ENCODE peak calls at places on chromosomes 4 and X, in four cellular contexts. R, F, G and V are unnamed samples.

GRCh38 chr4:87122252-87122651 is 98.2 kb downstream of the KLHL8 start:
- DNase-seq in R (no peak), F (no peak), G (no peak), V (no peak)

GRCh38 chrX:139762400-139763183 is 54.6 kb upstream of the MCF2 start:
- DNase-seq in R (no peak), F (no peak), G (peak; percentile 11), V (no peak)

GRCh38 chr4:104488151-104488550 is 6.5 kb downstream of the CXXC4 start:
- DNase-seq in R (no peak), F (peak; percentile 24), G (no peak), V (no peak)

GRCh38 chr4:56641494-56642051 is 39.5 kb downstream of the HOPX start:
- DNase-seq in R (no peak), F (no peak), G (peak; percentile 81), V (no peak)

GRCh38 chr4:85697864-85698263 is 222.9 kb downstream of the ARHGAP24 start:
- DNase-seq in R (no peak), F (no peak), G (no peak), V (no peak)

GRCh38 chr4:165384608-165385007 is 5.8 kb downstream of the CPE start:
- DNase-seq in R (no peak), F (no peak), G (no peak), V (no peak)

GRCh38 chr4:766152-766515 is 59.8 kb downstream of the CPLX1 start:
- DNase-seq in R (no peak), F (no peak), G (peak; percentile 46), V (peak; percentile 62)

GRCh38 chr4:22473268-22473667 is 42.6 kb downstream of the ADGRA3 start:
- DNase-seq in R (no peak), F (no peak), G (peak; percentile 66), V (no peak)

GRCh38 chr4:115234405-115235093 is 121.1 kb upstream of the NDST4 start:
- DNase-seq in R (no peak), F (peak; percentile 32), G (no peak), V (no peak)

GRCh38 chrX:150616179-150616862 is 47.9 kb downstream of the MTM1 start:
- DNase-seq in R (no peak), F (no peak), G (no peak), V (peak; percentile 16)

GRCh38 chr4:158051401-158052235 is 121.2 kb downstream of the GASK1B start:
- DNase-seq in R (no peak), F (no peak), G (peak; percentile 93), V (no peak)

GRCh38 chrX:7706032-7706431 is 136.9 kb upstream of the VCX start:
- DNase-seq in R (no peak), F (no peak), G (no peak), V (no peak)

GRCh38 chr4:123244233-123244632 is 152.4 kb upstream of the SPRY1 start:
- DNase-seq in R (no peak), F (no peak), G (peak; percentile 34), V (no peak)

GRCh38 chrX:148298737-148299136 is 201.7 kb upstream of the AFF2 start:
- DNase-seq in R (no peak), F (no peak), G (no peak), V (no peak)

GRCh38 chr4:158914178-158914577 is 145.4 kb downstream of the FNIP2 start:
- DNase-seq in R (no peak), F (no peak), G (peak; percentile 64), V (no peak)

GRCh38 chrX:119236599-119237525 is 777 bp downstream of the PGRMC1 start:
- DNase-seq in R (peak; percentile 45), F (peak; percentile 59), G (peak; percentile 46), V (peak; percentile 46)

GRCh38 chr4:77385124-77385969 is 220.3 kb upstream of the CXCL13 start:
- DNase-seq in R (peak; percentile 73), F (peak; percentile 73), G (peak; percentile 69), V (peak; percentile 28)

GRCh38 chr4:125316781-125317525 is 2.2 kb downstream of the FAT4 start:
- DNase-seq in R (peak; percentile 76), F (peak; percentile 41), G (peak; percentile 23), V (peak; percentile 57)

GRCh38 chr4:184807797-184808718 is 17.7 kb downstream of the ACSL1 start:
- DNase-seq in R (peak; percentile 65), F (peak; percentile 41), G (peak; percentile 76), V (peak; percentile 82)

GRCh38 chr4:81085291-81085690 is 54.8 kb downstream of the BMP3 start:
- DNase-seq in R (no peak), F (no peak), G (no peak), V (no peak)

GRCh38 chr4:25088342-25088952 is 57.7 kb upstream of the LGI2 start:
- DNase-seq in R (no peak), F (peak; percentile 71), G (peak; percentile 17), V (peak; percentile 38)

GRCh38 chr4:153014460-153014859 is 78.3 kb downstream of the FHDC1 start:
- DNase-seq in R (no peak), F (no peak), G (peak; percentile 24), V (no peak)

GRCh38 chrX:106791495-106791894 is 11.0 kb upstream of the TBC1D8B start:
- DNase-seq in R (no peak), F (peak; percentile 6), G (no peak), V (no peak)

GRCh38 chr4:71487324-71487677 is 148.5 kb downstream of the SLC4A4 start:
- DNase-seq in R (no peak), F (peak; percentile 50), G (no peak), V (peak; percentile 0)

GRCh38 chr4:181760560-181760959 is 482.6 kb upstream of the TENM3 start:
- DNase-seq in R (no peak), F (no peak), G (no peak), V (no peak)

GRCh38 chr4:108926058-108926457 is 163.2 kb upstream of the ETNPPL start:
- DNase-seq in R (no peak), F (no peak), G (peak; percentile 8), V (no peak)

GRCh38 chrX:40938418-40938817 is 146.8 kb upstream of the USP9X start:
- DNase-seq in R (no peak), F (no peak), G (peak; percentile 64), V (no peak)

GRCh38 chrX:132858018-132858417 is 100.4 kb downstream of the HS6ST2 start:
- DNase-seq in R (no peak), F (no peak), G (peak; percentile 6), V (no peak)

GRCh38 chr4:103904126-103904525 is 184.3 kb upstream of the TACR3 start:
- DNase-seq in R (no peak), F (no peak), G (no peak), V (no peak)

GRCh38 chr4:73731968-73732610 is 8.3 kb upstream of the CXCL8 start:
- DNase-seq in R (no peak), F (no peak), G (no peak), V (no peak)

GRCh38 chr4:85720736-85721135 is 245.8 kb downstream of the ARHGAP24 start:
- DNase-seq in R (no peak), F (no peak), G (peak; percentile 53), V (no peak)

GRCh38 chrX:129510331-129510730 is 13.0 kb downstream of the SMARCA1 start:
- DNase-seq in R (no peak), F (no peak), G (no peak), V (no peak)

GRCh38 chr4:48196758-48197504 is 62.9 kb upstream of the TXK start:
- DNase-seq in R (no peak), F (no peak), G (no peak), V (no peak)
- H3K4me3 ChIP-seq in R (no peak overlapping the region), F (no peak overlapping the region), G (no peak overlapping the region), V (no peak overlapping the region)

DNA sequence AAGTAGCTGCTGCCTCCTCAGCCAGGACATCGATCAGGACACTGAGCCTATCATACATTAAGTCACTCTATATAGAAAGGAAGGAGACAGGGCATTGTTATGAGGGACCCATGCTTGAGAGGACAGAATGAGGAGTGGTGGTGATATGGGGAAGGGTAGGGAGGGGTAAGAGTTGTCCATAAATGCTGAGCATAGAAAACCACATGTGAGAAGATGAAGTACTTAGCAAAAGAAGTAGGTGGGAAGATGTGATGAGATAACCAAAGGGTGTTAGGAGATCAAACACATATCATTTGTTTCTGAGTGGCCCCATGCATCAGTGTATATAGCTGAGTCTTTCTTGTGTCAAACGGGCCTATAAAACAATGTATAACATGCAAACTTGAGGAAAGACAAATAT is 84.1 kb downstream of the DGKK start:
- DNase-seq in R (no peak), F (no peak), G (no peak), V (no peak)
- H3K27me3 ChIP-seq in R (no peaks in the 10 kb centered on the region), F (no peaks in the 10 kb centered on the region), G (no peaks in the 10 kb centered on the region), V (no peaks in the 10 kb centered on the region)

DNA sequence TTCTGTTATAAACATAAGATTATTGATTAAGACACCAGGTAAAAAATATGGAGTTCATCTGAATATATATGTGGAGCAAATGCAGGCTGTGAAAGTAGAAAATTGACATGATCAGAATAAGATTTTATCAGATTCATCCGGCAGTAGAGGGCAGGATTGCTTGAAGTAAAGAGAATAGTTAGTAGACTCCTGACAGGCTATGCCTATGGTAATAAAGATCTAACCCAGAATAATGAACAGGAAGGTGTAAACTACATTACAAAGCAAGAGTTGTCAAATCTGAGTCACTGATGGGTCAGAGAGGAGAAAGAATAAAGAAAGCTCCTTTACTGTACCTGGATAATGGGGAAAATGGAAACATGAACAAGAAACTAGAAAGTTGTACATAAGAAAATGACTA is 20.8 kb upstream of the TMEM184C start:
- DNase-seq in R (no peak), F (no peak), G (no peak), V (no peak)
- H3K4me3 ChIP-seq in R (no peak overlapping the region), F (no peak overlapping the region), G (no peak overlapping the region), V (no peak overlapping the region)

GRCh38 chrX:153516055-153516454 is 1.4 kb upstream of the ATP2B3 start:
- DNase-seq in R (no peak), F (no peak), G (no peak), V (no peak)
- H3K27me3 ChIP-seq in R (peaks cover 30% of the 10 kb centered on the region), F (peaks cover 57% of the 10 kb centered on the region), G (peaks cover 13% of the 10 kb centered on the region), V (peaks cover 28% of the 10 kb centered on the region)

DNA sequence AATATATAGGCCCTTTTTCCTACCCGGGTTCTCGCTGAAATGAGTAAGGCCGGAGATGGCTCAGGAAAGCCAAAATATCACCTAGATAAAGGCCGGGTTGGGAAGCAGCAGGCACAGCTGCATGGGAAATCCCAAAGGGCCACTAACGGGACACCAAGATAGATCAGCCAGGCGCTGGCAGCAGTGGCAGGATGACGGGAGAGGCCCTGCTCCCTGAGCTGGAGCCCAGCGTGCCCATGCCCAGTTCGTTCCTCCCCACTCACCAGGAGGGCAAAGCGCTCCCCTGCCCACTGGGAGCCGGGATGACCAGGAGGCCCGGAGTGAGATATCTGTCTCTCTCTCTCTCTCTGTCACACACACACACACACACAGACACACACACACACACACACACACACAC is 109.8 kb downstream of the DCTD start:
- DNase-seq in R (no peak), F (no peak), G (peak; percentile 1), V (peak; percentile 63)
- H3K4me3 ChIP-seq in R (peak overlapping the region; percentile 73), F (no peak overlapping the region), G (no peak overlapping the region), V (peak overlapping the region; percentile 45)

GRCh38 chr4:15794432-15794831 is 16.3 kb downstream of the CD38 start:
- DNase-seq in R (no peak), F (no peak), G (no peak), V (no peak)
- H3K27me3 ChIP-seq in R (no peaks in the 10 kb centered on the region), F (no peaks in the 10 kb centered on the region), G (no peaks in the 10 kb centered on the region), V (no peaks in the 10 kb centered on the region)

GRCh38 chr4:38003628-38004027 is 43.4 kb downstream of the PTTG2 start:
- DNase-seq in R (no peak), F (no peak), G (no peak), V (no peak)

GRCh38 chr4:38005637-38006036 is 45.4 kb downstream of the PTTG2 start:
- DNase-seq in R (no peak), F (no peak), G (no peak), V (no peak)

GRCh38 chr4:38004062-38004461 is 43.9 kb downstream of the PTTG2 start:
- DNase-seq in R (no peak), F (no peak), G (peak; percentile 37), V (no peak)

GRCh38 chr4:38003102-38003501 is 42.9 kb downstream of the PTTG2 start:
- DNase-seq in R (no peak), F (no peak), G (no peak), V (no peak)

GRCh38 chr4:38004887-38005286 is 44.7 kb downstream of the PTTG2 start:
- DNase-seq in R (no peak), F (no peak), G (no peak), V (no peak)
- H3K4me3 ChIP-seq in R (no peak overlapping the region), F (no peak overlapping the region), G (no peak overlapping the region), V (no peak overlapping the region)